ENCODE peak calls at places on chromosomes 16 and 17, in nine cellular contexts. I is neural progenitor cell; L is NCI-H774; E is mucosa of descending colon; Y is tibial artery; G is stimulated activated CD4-positive, alpha-beta T cell treated with anti-CD3 and anti-CD28 coated beads, Interleukin-1b, Interleukin-23, amount 100 ng/mL, for 24 hours; U is HEK293T; R is T47D; P is nucleus accumbens. Z is an unnamed sample.

GRCh38 chr16:57893559-57894389 is 77.2 kb downstream of the CNGB1 start:
- DNase-seq in E (peak), Y (no peak), P (no peak), I (no peak), L (no peak), G (no peak), R (no peak), U (no peak), Z (no peak)

GRCh38 chr16:56871172-56871593 is 6.2 kb downstream of the SLC12A3 start:
- DNase-seq in R (no peak), P (no peak), L (no peak), U (no peak), I (no peak), E (peak), G (no peak), Y (no peak), Z (no peak)

GRCh38 chr16:55435387-55435786 is 43.6 kb upstream of the MMP2 start:
- DNase-seq in G (no peak), U (no peak), Y (no peak), R (no peak), L (no peak), I (no peak), E (no peak), P (no peak), Z (no peak)

GRCh38 chr17:61422116-61422799 is 22.6 kb downstream of the TBX2 start:
- DNase-seq in Y (no peak), U (no peak), I (no peak), E (no peak), L (no peak), P (no peak), G (no peak), R (no peak), Z (no peak)

GRCh38 chr17:65323055-65323454 is 185.9 kb downstream of the RGS9 start:
- DNase-seq in U (no peak), I (no peak), L (no peak), G (no peak), R (no peak), Y (no peak), E (no peak), P (no peak), Z (no peak)

GRCh38 chr17:38898812-38899348 is 26.5 kb upstream of the LASP1NB start:
- DNase-seq in L (no peak), G (peak), Y (no peak), U (no peak), R (no peak), E (peak), I (no peak), P (no peak), Z (no peak)

GRCh38 chr16:10028644-10029043 is 153.6 kb downstream of the GRIN2A start:
- DNase-seq in E (no peak), G (no peak), R (no peak), U (no peak), I (no peak), P (no peak), Y (no peak), L (no peak), Z (no peak)

GRCh38 chr16:89036776-89037175 is 56.9 kb upstream of the ACSF3 start:
- DNase-seq in R (no peak), I (no peak), P (no peak), L (no peak), G (no peak), U (no peak), E (no peak), Y (no peak), Z (no peak)

GRCh38 chr17:954431-955164 is 25.0 kb downstream of the NXN start:
- DNase-seq in R (peak), I (no peak), Y (no peak), U (no peak), P (no peak), L (no peak), E (no peak), G (no peak), Z (no peak)

GRCh38 chr16:89118361-89119061 is 24.9 kb downstream of the ACSF3 start:
- DNase-seq in G (no peak), U (no peak), I (no peak), L (no peak), E (no peak), Y (no peak), P (no peak), R (no peak), Z (no peak)

GRCh38 chr17:81011951-81012350 is 20.3 kb downstream of the CHMP6 start:
- DNase-seq in L (no peak), E (no peak), R (no peak), P (no peak), U (no peak), Y (no peak), I (no peak), G (no peak), Z (no peak)

GRCh38 chr17:63138713-63139112 is 172.7 kb downstream of the TANC2 start:
- DNase-seq in P (no peak), R (no peak), Y (no peak), L (no peak), I (no peak), U (no peak), G (no peak), E (no peak), Z (no peak)

GRCh38 chr17:19660219-19660870 is 11.8 kb downstream of the ALDH3A2 start:
- DNase-seq in U (no peak), R (no peak), E (no peak), L (no peak), P (no peak), I (no peak), Y (no peak), G (no peak), Z (no peak)

GRCh38 chr17:6443692-6444572 is at the start of gene PIMREG:
- DNase-seq in I (peak), L (peak), R (peak), E (peak), P (peak), Y (peak), U (peak), G (peak), Z (peak)

GRCh38 chr17:13135496-13135895 is 117.7 kb upstream of the ELAC2 start:
- DNase-seq in R (no peak), I (peak), P (no peak), G (no peak), E (no peak), L (no peak), U (no peak), Y (no peak), Z (no peak)

GRCh38 chr17:20988896-20989295 is 53.9 kb downstream of the USP22 start:
- DNase-seq in Y (no peak), P (no peak), L (no peak), U (no peak), E (no peak), R (no peak), I (no peak), G (no peak), Z (no peak)